ENCODE peak calls at places on chromosome 7, in nine cellular contexts. A, T, R, X, L, V, O, J and S are unnamed samples.

GRCh38 chr7:137715101-137715500 is 131.7 kb downstream of the DGKI start:
- DNase-seq in X (no peak), V (no peak), T (no peak), R (no peak), L (peak; percentile 46), O (no peak), J (no peak), A (no peak), S (no peak)

GRCh38 chr7:71795373-71795772 is 616.8 kb downstream of the CALN1 start:
- DNase-seq in V (no peak), J (no peak), O (no peak), X (no peak), L (no peak), R (no peak), T (no peak), A (no peak), S (no peak)

GRCh38 chr7:155224116-155224811 is 73.4 kb upstream of the INSIG1 start:
- DNase-seq in A (no peak), J (no peak), L (no peak), X (peak; percentile 62), R (peak; percentile 73), O (no peak), T (no peak), V (no peak), S (no peak)

GRCh38 chr7:1758417-1758858 is 88.4 kb downstream of the ELFN1 start:
- DNase-seq in R (peak; percentile 18), L (no peak), T (peak; percentile 43), V (peak; percentile 56), J (no peak), A (no peak), O (peak; percentile 3), X (peak; percentile 18), S (peak; percentile 44)

GRCh38 chr7:137443616-137444015 is 100.1 kb upstream of the PTN start:
- DNase-seq in T (no peak), O (no peak), J (no peak), R (peak; percentile 28), L (peak; percentile 30), V (no peak), X (peak; percentile 72), A (no peak), S (no peak)

GRCh38 chr7:116209561-116210070 is 723 bp upstream of the TES start:
- DNase-seq in X (peak; percentile 22), V (no peak), L (no peak), T (no peak), O (no peak), A (no peak), R (no peak), J (no peak), S (no peak)

GRCh38 chr7:100465702-100466311 is 1.7 kb upstream of the SPACDR start:
- DNase-seq in R (peak; percentile 62), J (no peak), L (peak; percentile 83), O (peak; percentile 67), X (peak; percentile 32), V (peak; percentile 55), A (no peak), T (peak; percentile 83), S (peak; percentile 44)

GRCh38 chr7:155953781-155954549 is 141.7 kb upstream of the SHH start:
- DNase-seq in L (no peak), O (no peak), X (no peak), R (no peak), J (no peak), V (no peak), T (peak; percentile 64), A (no peak), S (no peak)

GRCh38 chr7:111056371-111056770 is 34.6 kb upstream of the LRRN3 start:
- DNase-seq in L (no peak), R (no peak), T (no peak), O (no peak), X (no peak), J (no peak), V (no peak), A (no peak), S (no peak)

GRCh38 chr7:99199226-99199625 is 8.7 kb downstream of the KPNA7 start:
- DNase-seq in X (no peak), R (no peak), O (no peak), A (no peak), T (no peak), J (no peak), L (no peak), V (no peak), S (no peak)

GRCh38 chr7:131544449-131545425 is 11.7 kb downstream of the PODXL start:
- DNase-seq in O (peak; percentile 40), R (peak; percentile 20), A (no peak), V (no peak), L (no peak), X (no peak), J (no peak), T (no peak), S (no peak)

GRCh38 chr7:38953971-38954370 is 23.7 kb upstream of the POU6F2 start:
- DNase-seq in X (no peak), O (no peak), L (no peak), T (no peak), R (no peak), J (no peak), V (no peak), A (no peak), S (no peak)

GRCh38 chr7:37729160-37729559 is 45.6 kb downstream of the GPR141 start:
- DNase-seq in V (no peak), O (no peak), T (no peak), J (no peak), R (no peak), L (no peak), A (no peak), X (no peak), S (no peak)

GRCh38 chr7:22397981-22398380 is 41.0 kb upstream of the RAPGEF5 start:
- DNase-seq in A (no peak), J (no peak), T (no peak), R (no peak), L (no peak), O (no peak), X (no peak), V (no peak), S (no peak)

GRCh38 chr7:8724080-8724718 is 290.8 kb downstream of the NXPH1 start:
- DNase-seq in T (peak; percentile 68), V (peak; percentile 54), X (peak; percentile 18), J (no peak), R (peak; percentile 60), O (peak; percentile 43), L (no peak), A (peak; percentile 58), S (peak; percentile 46)

GRCh38 chr7:55308186-55308929 is 56.8 kb upstream of the LANCL2 start:
- DNase-seq in T (peak; percentile 31), V (no peak), X (no peak), R (no peak), A (no peak), J (no peak), L (peak; percentile 14), O (no peak), S (no peak)

GRCh38 chr7:5339949-5340348 is 57.2 kb downstream of the SLC29A4 start:
- DNase-seq in L (no peak), X (no peak), A (no peak), R (no peak), V (no peak), O (no peak), T (no peak), J (no peak), S (no peak)

GRCh38 chr7:41976411-41976810 is 260.6 kb downstream of the GLI3 start:
- DNase-seq in X (no peak), V (no peak), T (no peak), A (no peak), O (no peak), R (no peak), L (no peak), J (no peak), S (no peak)

GRCh38 chr7:28408105-28408973 is 4.0 kb upstream of the CREB5 start:
- DNase-seq in L (no peak), V (peak; percentile 83), A (peak; percentile 19), T (no peak), O (no peak), X (peak; percentile 73), R (no peak), J (no peak), S (peak; percentile 86)

GRCh38 chr7:54690892-54691291 is 68.1 kb downstream of the SEC61G start:
- DNase-seq in V (no peak), A (no peak), O (no peak), T (no peak), X (no peak), J (no peak), L (no peak), R (no peak), S (no peak)

GRCh38 chr7:82012453-82012852 is 242.6 kb upstream of the HGF start:
- DNase-seq in L (no peak), V (no peak), O (no peak), X (no peak), R (no peak), T (no peak), A (no peak), J (no peak), S (no peak)

GRCh38 chr7:122544463-122544862 is 154.5 kb downstream of the RNF133 start:
- DNase-seq in T (no peak), A (no peak), O (peak; percentile 12), V (no peak), J (no peak), L (no peak), X (no peak), R (no peak), S (no peak)

GRCh38 chr7:159169391-159169790 is 24.7 kb upstream of the VIPR2 start:
- DNase-seq in T (no peak), V (no peak), R (no peak), L (no peak), A (no peak), O (no peak), J (no peak), X (no peak), S (no peak)

GRCh38 chr7:124992881-124993562 is 63.4 kb upstream of the POT1 start:
- DNase-seq in R (no peak), V (no peak), J (no peak), O (no peak), A (no peak), X (peak; percentile 88), L (no peak), T (peak; percentile 74), S (no peak)

GRCh38 chr7:14303536-14303935 is 314.1 kb upstream of the ETV1 start:
- DNase-seq in T (peak; percentile 55), R (no peak), X (no peak), A (no peak), J (no peak), O (no peak), V (no peak), L (no peak), S (no peak)

GRCh38 chr7:42549212-42549611 is 312.2 kb upstream of the GLI3 start:
- DNase-seq in O (no peak), X (no peak), L (no peak), R (no peak), J (no peak), A (no peak), V (no peak), T (no peak), S (no peak)

GRCh38 chr7:75920431-75921161 is 5.6 kb downstream of the POR start:
- DNase-seq in T (peak; percentile 76), L (peak; percentile 34), R (no peak), V (no peak), O (no peak), A (no peak), X (no peak), J (peak; percentile 11), S (no peak)

GRCh38 chr7:90512841-90513254 is 43.4 kb downstream of the PTTG1IP2 start:
- DNase-seq in X (no peak), R (no peak), L (no peak), O (no peak), J (no peak), A (no peak), V (no peak), T (no peak), S (no peak)

GRCh38 chr7:6440381-6440780 is 7.4 kb downstream of the DAGLB start:
- DNase-seq in T (no peak), R (no peak), X (no peak), J (no peak), O (no peak), L (no peak), A (no peak), V (no peak), S (no peak)

GRCh38 chr7:133121175-133121844 is 39.4 kb upstream of the CHCHD3 start:
- DNase-seq in X (no peak), L (no peak), J (no peak), T (no peak), A (no peak), R (no peak), O (no peak), V (no peak), S (no peak)

GRCh38 chr7:84191842-84192241 is 2.7 kb downstream of the SEMA3A start:
- DNase-seq in X (peak; percentile 68), V (no peak), A (no peak), L (no peak), O (no peak), T (no peak), R (no peak), J (no peak), S (no peak)